ENCODE peak calls at places on chromosomes 4 and X, in four cellular contexts. One of them, this sample, is unnamed.

GRCh38 chrX:74535211-74535621 is 79.2 kb downstream of the RLIM start:
- DNase-seq in heart left ventricle: no peak
- DNase-seq in body of pancreas: peak; percentile 23
- DNase-seq in CD8-positive, alpha-beta T cell: no peak
- DNase-seq in this sample: peak; percentile 59

GRCh38 chrX:74422576-74423288 is 1.4 kb downstream of the SLC16A2 start:
- DNase-seq in CD8-positive, alpha-beta T cell: no peak
- DNase-seq in body of pancreas: peak; percentile 65
- DNase-seq in heart left ventricle: peak; percentile 55
- DNase-seq in this sample: no peak

GRCh38 chrX:44903107-44903506 is 30.1 kb downstream of the KDM6A start:
- DNase-seq in CD8-positive, alpha-beta T cell: no peak
- DNase-seq in body of pancreas: no peak
- DNase-seq in heart left ventricle: no peak
- DNase-seq in this sample: peak; percentile 20

GRCh38 chrX:9522756-9523155 is 57.9 kb downstream of the TBL1X start:
- DNase-seq in CD8-positive, alpha-beta T cell: no peak
- DNase-seq in heart left ventricle: no peak
- DNase-seq in body of pancreas: no peak
- DNase-seq in this sample: no peak

GRCh38 chr4:121822796-121823504 is 733 bp downstream of the CCNA2 start:
- DNase-seq in body of pancreas: peak; percentile 24
- DNase-seq in CD8-positive, alpha-beta T cell: no peak
- DNase-seq in heart left ventricle: no peak
- DNase-seq in this sample: peak; percentile 60

GRCh38 chr4:138248058-138248457 is 5.9 kb upstream of the SLC7A11 start:
- DNase-seq in CD8-positive, alpha-beta T cell: no peak
- DNase-seq in heart left ventricle: no peak
- DNase-seq in body of pancreas: no peak
- DNase-seq in this sample: no peak

GRCh38 chr4:87399148-87399547 is 8.2 kb upstream of the HSD17B11 start:
- DNase-seq in CD8-positive, alpha-beta T cell: no peak
- DNase-seq in body of pancreas: peak; percentile 64
- DNase-seq in heart left ventricle: no peak
- DNase-seq in this sample: no peak

GRCh38 chrX:9357500-9358139 is 107.2 kb upstream of the TBL1X start:
- DNase-seq in CD8-positive, alpha-beta T cell: no peak
- DNase-seq in heart left ventricle: no peak
- DNase-seq in body of pancreas: no peak
- DNase-seq in this sample: no peak

GRCh38 chr4:155638195-155638960 is 28.3 kb upstream of the GUCY1A1 start:
- DNase-seq in body of pancreas: no peak
- DNase-seq in CD8-positive, alpha-beta T cell: no peak
- DNase-seq in heart left ventricle: no peak
- DNase-seq in this sample: no peak

GRCh38 chr4:135418353-135418752 is 1216.8 kb upstream of the PABPC4L start:
- DNase-seq in body of pancreas: no peak
- DNase-seq in CD8-positive, alpha-beta T cell: no peak
- DNase-seq in heart left ventricle: no peak
- DNase-seq in this sample: peak; percentile 39

GRCh38 chrX:23871905-23872546 is 35.7 kb downstream of the APOO start:
- DNase-seq in CD8-positive, alpha-beta T cell: no peak
- DNase-seq in heart left ventricle: no peak
- DNase-seq in body of pancreas: no peak
- DNase-seq in this sample: no peak

GRCh38 chr4:165367040-165367439 is 11.8 kb upstream of the CPE start:
- DNase-seq in heart left ventricle: no peak
- DNase-seq in CD8-positive, alpha-beta T cell: no peak
- DNase-seq in body of pancreas: no peak
- DNase-seq in this sample: no peak

GRCh38 chr4:14269824-14270223 is 642.3 kb upstream of the BOD1L1 start:
- DNase-seq in CD8-positive, alpha-beta T cell: no peak
- DNase-seq in body of pancreas: no peak
- DNase-seq in heart left ventricle: peak; percentile 32
- DNase-seq in this sample: no peak

GRCh38 chrX:81336455-81337144 is 134.7 kb downstream of the SH3BGRL start:
- DNase-seq in CD8-positive, alpha-beta T cell: no peak
- DNase-seq in heart left ventricle: no peak
- DNase-seq in body of pancreas: no peak
- DNase-seq in this sample: no peak

GRCh38 chr4:147596976-147597375 is 20.2 kb upstream of the TMEM184C start:
- DNase-seq in heart left ventricle: no peak
- DNase-seq in body of pancreas: peak; percentile 75
- DNase-seq in CD8-positive, alpha-beta T cell: no peak
- DNase-seq in this sample: no peak

GRCh38 chrX:74925210-74926088 is at the start of gene NEXMIF:
- DNase-seq in heart left ventricle: no peak
- DNase-seq in CD8-positive, alpha-beta T cell: peak; percentile 0
- DNase-seq in body of pancreas: peak; percentile 53
- DNase-seq in this sample: peak; percentile 64

GRCh38 chr4:156763511-156763910 is 208.1 kb downstream of the PDGFC start:
- DNase-seq in body of pancreas: no peak
- DNase-seq in heart left ventricle: no peak
- DNase-seq in CD8-positive, alpha-beta T cell: no peak
- DNase-seq in this sample: no peak

GRCh38 chr4:41748788-41749445 is 392 bp upstream of the PHOX2B start:
- DNase-seq in heart left ventricle: no peak
- DNase-seq in CD8-positive, alpha-beta T cell: no peak
- DNase-seq in body of pancreas: no peak
- DNase-seq in this sample: peak; percentile 78

GRCh38 chr4:66475596-66475995 is 805.3 kb upstream of the EPHA5 start:
- DNase-seq in body of pancreas: no peak
- DNase-seq in CD8-positive, alpha-beta T cell: no peak
- DNase-seq in heart left ventricle: no peak
- DNase-seq in this sample: no peak

GRCh38 chr4:83889802-83890201 is 353.9 kb downstream of the GPAT3 start:
- DNase-seq in CD8-positive, alpha-beta T cell: no peak
- DNase-seq in heart left ventricle: no peak
- DNase-seq in body of pancreas: no peak
- DNase-seq in this sample: no peak

GRCh38 chrX:149871940-149872339 is 9.0 kb upstream of the MAGEA8 start:
- DNase-seq in CD8-positive, alpha-beta T cell: peak; percentile 47
- DNase-seq in body of pancreas: peak; percentile 48
- DNase-seq in heart left ventricle: no peak
- DNase-seq in this sample: peak; percentile 38

GRCh38 chr4:90419124-90419711 is 292.0 kb downstream of the CCSER1 start:
- DNase-seq in body of pancreas: no peak
- DNase-seq in heart left ventricle: no peak
- DNase-seq in CD8-positive, alpha-beta T cell: no peak
- DNase-seq in this sample: peak; percentile 80

DNA sequence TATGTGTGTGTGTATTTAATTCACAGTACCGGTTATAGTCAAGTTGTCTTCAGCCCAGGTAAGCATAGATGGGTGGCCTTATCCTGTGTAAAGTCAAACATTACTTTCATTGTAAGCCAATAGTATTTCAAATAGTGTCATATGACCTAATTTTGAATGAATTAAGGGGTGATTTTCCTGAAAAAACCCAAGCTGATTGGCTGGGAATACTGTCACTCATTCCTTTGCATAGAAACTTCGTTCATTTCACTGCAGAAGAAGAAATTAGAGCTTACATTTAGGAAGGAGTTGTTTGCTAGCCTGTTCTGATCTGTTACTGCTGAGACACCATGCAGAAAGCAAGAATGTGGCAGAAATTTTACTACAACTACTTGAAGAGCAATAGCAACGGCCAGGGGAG is 45.4 kb downstream of the SMARCAD1 start:
- DNase-seq in heart left ventricle: no peak
- DNase-seq in CD8-positive, alpha-beta T cell: no peak
- DNase-seq in body of pancreas: no peak
- DNase-seq in this sample: peak; percentile 18
- H3K4me1 ChIP-seq in heart left ventricle: no peaks in the 10 kb centered on the region
- H3K4me1 ChIP-seq in CD8-positive, alpha-beta T cell: no peaks in the 10 kb centered on the region
- H3K4me1 ChIP-seq in body of pancreas: no peaks in the 10 kb centered on the region
- H3K4me1 ChIP-seq in this sample: peaks cover 15% of the 10 kb centered on the region

DNA sequence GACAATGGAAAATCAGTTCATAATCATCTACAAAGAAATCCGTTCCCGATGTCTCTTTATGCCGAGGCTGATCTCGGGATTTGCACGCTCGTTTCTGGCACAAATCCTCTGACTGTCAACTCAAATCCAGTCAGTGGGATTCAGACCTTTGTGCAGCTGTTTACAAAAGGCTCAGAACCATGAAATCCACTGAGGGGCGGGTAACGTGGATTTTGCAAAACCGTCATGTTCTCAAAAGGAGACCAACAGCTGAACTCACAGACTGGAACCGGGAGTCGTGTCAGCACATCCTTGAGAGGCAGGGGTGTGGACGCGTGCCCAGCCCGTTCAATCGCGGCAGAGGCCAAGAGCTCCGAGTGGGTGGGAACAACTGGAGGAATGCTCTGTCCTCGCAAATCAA is 46.4 kb downstream of the ACOX3 start:
- DNase-seq in body of pancreas: peak; percentile 27
- DNase-seq in CD8-positive, alpha-beta T cell: no peak
- DNase-seq in heart left ventricle: peak; percentile 81
- DNase-seq in this sample: no peak
- H3K4me1 ChIP-seq in body of pancreas: no peaks in the 10 kb centered on the region
- H3K4me1 ChIP-seq in CD8-positive, alpha-beta T cell: no peaks in the 10 kb centered on the region
- H3K4me1 ChIP-seq in heart left ventricle: peaks cover 33% of the 10 kb centered on the region
- H3K4me1 ChIP-seq in this sample: peaks cover 6% of the 10 kb centered on the region

DNA sequence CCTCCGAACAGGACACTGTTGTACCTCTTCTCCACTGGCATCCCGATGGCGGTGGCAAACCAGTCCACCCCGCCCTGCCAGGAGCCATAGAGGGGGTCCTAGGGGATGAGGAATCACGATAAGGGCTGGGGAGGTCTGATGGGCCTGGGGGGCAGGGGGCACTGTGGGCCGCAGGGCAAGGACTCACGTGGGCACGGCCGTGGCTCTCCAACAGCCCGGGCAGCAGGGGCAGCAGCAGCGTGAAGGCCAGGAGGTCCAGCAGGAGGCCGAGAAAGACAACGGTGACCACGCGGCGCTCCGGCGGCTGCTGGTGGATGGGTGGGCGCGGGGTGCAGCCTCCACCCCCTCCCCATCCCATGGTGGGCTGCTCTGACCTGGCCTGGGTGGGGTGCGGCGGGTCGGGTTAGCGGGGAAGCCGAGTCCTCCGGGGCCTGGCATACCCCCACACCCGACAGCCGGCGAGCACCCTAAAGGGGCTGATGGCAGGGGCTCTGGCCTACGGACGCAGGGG is 29.6 kb downstream of the NOP14 start:
- DNase-seq in heart left ventricle: no peak
- DNase-seq in CD8-positive, alpha-beta T cell: no peak
- DNase-seq in body of pancreas: no peak
- DNase-seq in this sample: no peak
- H3K4me1 ChIP-seq in heart left ventricle: peaks cover 40% of the 10 kb centered on the region
- H3K4me1 ChIP-seq in CD8-positive, alpha-beta T cell: peaks cover 55% of the 10 kb centered on the region
- H3K4me1 ChIP-seq in body of pancreas: peaks cover 61% of the 10 kb centered on the region
- H3K4me1 ChIP-seq in this sample: peaks cover 21% of the 10 kb centered on the region

GRCh38 chr4:15657366-15657765 is 2.2 kb upstream of the FBXL5 start:
- DNase-seq in CD8-positive, alpha-beta T cell: no peak
- DNase-seq in heart left ventricle: no peak
- DNase-seq in body of pancreas: no peak
- DNase-seq in this sample: no peak
- H3K4me1 ChIP-seq in CD8-positive, alpha-beta T cell: peaks cover 32% of the 10 kb centered on the region
- H3K4me1 ChIP-seq in heart left ventricle: peaks cover 23% of the 10 kb centered on the region
- H3K4me1 ChIP-seq in body of pancreas: peaks cover 29% of the 10 kb centered on the region
- H3K4me1 ChIP-seq in this sample: peaks cover 18% of the 10 kb centered on the region

GRCh38 chrX:133056341-133056740 is 40.6 kb downstream of the USP26 start:
- DNase-seq in heart left ventricle: no peak
- DNase-seq in CD8-positive, alpha-beta T cell: no peak
- DNase-seq in body of pancreas: no peak
- DNase-seq in this sample: no peak

GRCh38 chrX:133053854-133054565 is 42.9 kb downstream of the USP26 start:
- DNase-seq in heart left ventricle: no peak
- DNase-seq in CD8-positive, alpha-beta T cell: no peak
- DNase-seq in body of pancreas: no peak
- DNase-seq in this sample: peak; percentile 99

GRCh38 chrX:133054761-133055385 is 42.0 kb downstream of the USP26 start:
- DNase-seq in CD8-positive, alpha-beta T cell: no peak
- DNase-seq in body of pancreas: no peak
- DNase-seq in heart left ventricle: no peak
- DNase-seq in this sample: peak; percentile 94
- H3K4me1 ChIP-seq in CD8-positive, alpha-beta T cell: no peaks in the 10 kb centered on the region
- H3K4me1 ChIP-seq in body of pancreas: no peaks in the 10 kb centered on the region
- H3K4me1 ChIP-seq in heart left ventricle: no peaks in the 10 kb centered on the region
- H3K4me1 ChIP-seq in this sample: peaks cover 40% of the 10 kb centered on the region

DNA sequence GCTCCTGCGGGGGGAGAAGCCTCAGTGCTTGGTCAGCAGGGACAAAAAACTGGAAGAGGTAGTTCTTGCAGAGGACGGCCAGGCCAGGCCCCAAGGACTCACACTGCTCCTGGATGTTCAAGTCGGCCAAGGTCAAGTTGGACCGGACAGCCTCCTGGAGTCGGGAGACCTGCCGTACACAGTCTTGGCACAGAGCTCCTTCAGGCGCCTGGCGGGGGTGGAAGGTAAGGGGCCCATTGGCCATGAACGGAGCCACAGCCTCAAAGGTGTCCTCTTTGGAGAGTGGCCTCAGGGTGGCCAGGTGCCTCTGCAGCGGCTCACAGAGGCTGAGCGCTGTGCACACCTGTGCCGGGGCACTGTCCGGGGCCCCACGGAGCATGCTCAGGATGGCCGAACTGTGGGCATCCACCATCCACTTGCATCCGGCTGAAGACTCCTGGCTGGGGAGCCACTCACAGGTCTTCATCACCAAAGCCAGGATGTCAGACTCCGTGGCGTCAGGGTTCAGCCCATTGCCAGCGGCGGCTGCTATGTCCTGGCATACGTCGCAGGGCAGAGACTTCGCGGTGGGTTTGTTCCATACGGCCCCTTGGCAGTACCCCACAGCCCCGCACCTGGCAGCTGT is 477 bp downstream of the PSAPL1 start:
- DNase-seq in heart left ventricle: no peak
- DNase-seq in body of pancreas: no peak
- DNase-seq in CD8-positive, alpha-beta T cell: no peak
- DNase-seq in this sample: no peak
- H3K4me1 ChIP-seq in heart left ventricle: no peaks in the 10 kb centered on the region
- H3K4me1 ChIP-seq in body of pancreas: no peaks in the 10 kb centered on the region
- H3K4me1 ChIP-seq in CD8-positive, alpha-beta T cell: no peaks in the 10 kb centered on the region
- H3K4me1 ChIP-seq in this sample: no peaks in the 10 kb centered on the region

GRCh38 chrX:774536-774935 is 143.9 kb downstream of the SHOX start:
- DNase-seq in body of pancreas: no peak
- DNase-seq in heart left ventricle: no peak
- DNase-seq in CD8-positive, alpha-beta T cell: no peak
- DNase-seq in this sample: no peak

GRCh38 chrX:771536-771935 is 140.9 kb downstream of the SHOX start:
- DNase-seq in heart left ventricle: no peak
- DNase-seq in CD8-positive, alpha-beta T cell: no peak
- DNase-seq in body of pancreas: no peak
- DNase-seq in this sample: no peak

GRCh38 chrX:773292-774025 is 142.9 kb downstream of the SHOX start:
- DNase-seq in heart left ventricle: no peak
- DNase-seq in CD8-positive, alpha-beta T cell: no peak
- DNase-seq in body of pancreas: no peak
- DNase-seq in this sample: no peak

GRCh38 chrX:768596-768995 is 138.0 kb downstream of the SHOX start:
- DNase-seq in heart left ventricle: no peak
- DNase-seq in CD8-positive, alpha-beta T cell: no peak
- DNase-seq in body of pancreas: no peak
- DNase-seq in this sample: no peak

DNA sequence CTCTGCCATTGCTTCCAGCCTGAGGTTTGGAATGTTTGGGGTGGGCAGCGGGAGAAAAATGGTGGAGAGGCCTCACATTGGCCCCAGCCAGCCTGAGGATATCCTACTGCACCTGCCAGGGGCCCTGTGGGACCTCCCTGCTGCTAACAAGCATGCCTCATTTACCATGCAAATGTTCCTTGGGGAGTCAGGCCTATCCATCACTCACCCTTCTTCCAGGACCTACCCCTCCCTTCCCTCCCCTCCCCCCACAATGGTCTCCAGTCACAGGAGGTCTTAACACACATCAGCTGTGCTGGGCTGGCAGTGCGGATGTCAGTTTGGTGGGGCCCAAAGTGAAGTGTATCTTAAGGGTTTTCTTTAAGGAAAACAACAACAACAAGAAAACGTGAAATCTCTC is 139.2 kb downstream of the SHOX start:
- DNase-seq in CD8-positive, alpha-beta T cell: no peak
- DNase-seq in heart left ventricle: no peak
- DNase-seq in body of pancreas: no peak
- DNase-seq in this sample: no peak
- H3K4me1 ChIP-seq in CD8-positive, alpha-beta T cell: no peaks in the 10 kb centered on the region
- H3K4me1 ChIP-seq in heart left ventricle: no peaks in the 10 kb centered on the region
- H3K4me1 ChIP-seq in body of pancreas: no peaks in the 10 kb centered on the region
- H3K4me1 ChIP-seq in this sample: no peaks in the 10 kb centered on the region

This sample was measured in HAP-1.